ENCODE peak calls at places on chromosomes 4 and X, in four cellular contexts. One of them, this sample, is unnamed. For H3K4me1, the result is how much of the 10 kb centered on the place peaks cover.

GRCh38 chr4:89110541-89110985 is 770 bp upstream of the TIGD2 start:
- DNase-seq in left lung: no peak
- DNase-seq in H1: no peak
- DNase-seq in mammary epithelial cell: no peak
- DNase-seq in this sample: no peak

GRCh38 chrX:103404225-103405008 is 28.1 kb downstream of the BEX3 start:
- DNase-seq in mammary epithelial cell: peak
- DNase-seq in H1: peak
- DNase-seq in left lung: peak
- DNase-seq in this sample: peak

GRCh38 chr4:169115897-169116254 is 105.8 kb upstream of the CBR4 start:
- DNase-seq in left lung: peak
- DNase-seq in H1: no peak
- DNase-seq in mammary epithelial cell: peak
- DNase-seq in this sample: no peak

GRCh38 chr4:169231647-169232262 is 39.0 kb downstream of the SH3RF1 start:
- DNase-seq in H1: no peak
- DNase-seq in mammary epithelial cell: peak
- DNase-seq in left lung: no peak
- DNase-seq in this sample: no peak

GRCh38 chr4:111814961-111815360 is 330.3 kb upstream of the FAM241A start:
- DNase-seq in left lung: no peak
- DNase-seq in H1: no peak
- DNase-seq in mammary epithelial cell: no peak
- DNase-seq in this sample: no peak

GRCh38 chr4:7391637-7392437 is 42.9 kb downstream of the PSAPL1 start:
- DNase-seq in left lung: peak
- DNase-seq in mammary epithelial cell: no peak
- DNase-seq in H1: no peak
- DNase-seq in this sample: no peak

GRCh38 chr4:68337522-68337921 is 12.4 kb downstream of the YTHDC1 start:
- DNase-seq in mammary epithelial cell: no peak
- DNase-seq in left lung: no peak
- DNase-seq in H1: no peak
- DNase-seq in this sample: no peak

GRCh38 chrX:25144043-25144940 is 128.5 kb upstream of the ARX start:
- DNase-seq in H1: no peak
- DNase-seq in left lung: peak
- DNase-seq in mammary epithelial cell: peak
- DNase-seq in this sample: peak

GRCh38 chr4:143549924-143550323 is 36.4 kb downstream of the SMARCA5 start:
- DNase-seq in mammary epithelial cell: no peak
- DNase-seq in left lung: no peak
- DNase-seq in H1: no peak
- DNase-seq in this sample: no peak

GRCh38 chr4:81963005-81963404 is 410.8 kb downstream of the HNRNPD start:
- DNase-seq in mammary epithelial cell: no peak
- DNase-seq in left lung: no peak
- DNase-seq in H1: no peak
- DNase-seq in this sample: no peak

GRCh38 chr4:33162122-33162521 is 2442.0 kb downstream of the PCDH7 start:
- DNase-seq in mammary epithelial cell: no peak
- DNase-seq in left lung: no peak
- DNase-seq in H1: no peak
- DNase-seq in this sample: no peak

GRCh38 chr4:26178874-26179273 is 141.9 kb upstream of the RBPJ start:
- DNase-seq in H1: no peak
- DNase-seq in mammary epithelial cell: no peak
- DNase-seq in left lung: no peak
- DNase-seq in this sample: peak

GRCh38 chrX:127324128-127324527 is 504.6 kb downstream of the PRR32 start:
- DNase-seq in H1: no peak
- DNase-seq in left lung: no peak
- DNase-seq in mammary epithelial cell: no peak
- DNase-seq in this sample: no peak

DNA sequence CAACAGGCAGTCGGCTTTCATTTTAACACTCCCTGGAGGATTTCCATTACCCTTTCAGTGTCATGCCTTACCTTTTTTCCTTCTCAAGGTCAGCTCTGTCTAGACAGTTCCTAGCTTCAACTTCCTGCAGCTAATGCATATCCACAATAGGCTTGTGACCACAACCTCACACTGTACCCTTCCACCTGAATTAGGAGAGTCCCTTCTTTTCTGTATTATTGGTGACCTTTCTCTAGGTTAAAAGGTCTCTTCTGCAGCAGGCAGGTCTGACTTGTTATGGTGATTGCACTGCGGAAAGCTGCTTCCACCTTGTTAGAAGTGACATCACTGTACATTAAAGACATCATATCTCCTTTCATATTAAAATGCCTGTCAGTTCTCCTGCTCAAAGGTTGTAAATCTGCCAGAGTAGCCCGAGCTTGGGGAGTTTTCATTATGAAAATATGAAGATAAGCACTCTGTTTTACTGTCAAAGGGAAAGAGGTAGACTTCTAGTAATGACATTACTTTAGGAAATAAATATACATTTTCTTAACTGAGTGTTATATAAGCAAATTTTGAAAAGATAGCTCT is 21.5 kb upstream of the LSM6 start:
- DNase-seq in mammary epithelial cell: no peak
- DNase-seq in H1: no peak
- DNase-seq in left lung: no peak
- DNase-seq in this sample: no peak
- TF ChIP-seq CTCF in mammary epithelial cell: no peak
- TF ChIP-seq CTCF in H1: no peak
- TF ChIP-seq CTCF in left lung: no peak
- TF ChIP-seq CTCF in this sample: no peak

DNA sequence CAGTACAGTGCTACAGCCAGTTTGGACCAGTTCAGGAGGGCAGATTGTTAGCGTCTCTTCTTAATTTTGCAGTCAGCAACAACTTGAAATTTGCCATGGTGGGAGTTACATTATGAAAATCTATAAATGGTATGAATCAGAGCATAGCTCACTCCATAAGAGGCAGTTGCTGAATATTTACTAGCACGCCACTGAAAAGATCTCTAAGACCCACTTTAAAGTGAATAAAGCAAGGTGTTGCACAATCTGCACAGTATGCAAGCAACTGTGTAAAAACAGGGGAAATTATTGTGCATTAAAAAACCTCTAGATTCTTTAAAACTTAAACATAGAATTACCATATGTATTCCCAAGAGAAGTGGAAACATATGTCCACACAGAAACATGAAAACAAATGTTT is 20.2 kb upstream of the SOD3 start:
- DNase-seq in H1: no peak
- DNase-seq in mammary epithelial cell: no peak
- DNase-seq in left lung: no peak
- DNase-seq in this sample: no peak
- H3K4me3 ChIP-seq in H1: no peak
- H3K4me3 ChIP-seq in mammary epithelial cell: no peak
- H3K4me3 ChIP-seq in left lung: no peak
- H3K4me3 ChIP-seq in this sample: no peak

DNA sequence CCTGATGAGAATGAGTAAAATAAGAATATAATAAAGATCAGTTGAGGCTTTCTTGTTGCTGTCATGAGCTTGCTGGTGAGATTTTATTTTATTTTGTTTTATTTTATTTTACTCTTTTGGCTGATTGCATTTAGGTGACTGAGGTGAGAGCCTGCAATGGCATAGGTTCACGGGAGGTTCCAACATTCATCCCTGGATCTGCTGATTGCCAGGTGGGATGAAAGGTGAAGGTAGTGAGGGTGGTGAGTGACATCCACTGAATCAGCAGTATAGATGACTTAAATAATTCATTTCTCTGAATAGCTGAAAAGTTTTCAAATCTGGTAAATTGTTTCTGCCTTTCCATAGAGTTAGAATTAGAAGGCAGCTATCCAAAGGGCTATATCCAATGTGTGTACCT is 95.4 kb upstream of the SLC4A4 start:
- DNase-seq in mammary epithelial cell: no peak
- DNase-seq in H1: no peak
- DNase-seq in left lung: no peak
- DNase-seq in this sample: no peak
- H3K4me1 ChIP-seq in mammary epithelial cell: under half
- H3K4me1 ChIP-seq in H1: under half
- H3K4me1 ChIP-seq in left lung: under half
- H3K4me1 ChIP-seq in this sample: under half

GRCh38 chrX:30593435-30594200 is 16.1 kb upstream of the TASL start:
- DNase-seq in mammary epithelial cell: no peak
- DNase-seq in H1: no peak
- DNase-seq in left lung: no peak
- DNase-seq in this sample: no peak
- TF ChIP-seq CTCF in mammary epithelial cell: no peak
- TF ChIP-seq CTCF in H1: no peak
- TF ChIP-seq CTCF in left lung: no peak
- TF ChIP-seq CTCF in this sample: no peak

GRCh38 chr4:150045410-150045809 is 32.8 kb upstream of the DCLK2 start:
- DNase-seq in mammary epithelial cell: no peak
- DNase-seq in H1: no peak
- DNase-seq in left lung: no peak
- DNase-seq in this sample: no peak
- H3K4me3 ChIP-seq in mammary epithelial cell: no peak
- H3K4me3 ChIP-seq in H1: no peak
- H3K4me3 ChIP-seq in left lung: no peak
- H3K4me3 ChIP-seq in this sample: no peak

DNA sequence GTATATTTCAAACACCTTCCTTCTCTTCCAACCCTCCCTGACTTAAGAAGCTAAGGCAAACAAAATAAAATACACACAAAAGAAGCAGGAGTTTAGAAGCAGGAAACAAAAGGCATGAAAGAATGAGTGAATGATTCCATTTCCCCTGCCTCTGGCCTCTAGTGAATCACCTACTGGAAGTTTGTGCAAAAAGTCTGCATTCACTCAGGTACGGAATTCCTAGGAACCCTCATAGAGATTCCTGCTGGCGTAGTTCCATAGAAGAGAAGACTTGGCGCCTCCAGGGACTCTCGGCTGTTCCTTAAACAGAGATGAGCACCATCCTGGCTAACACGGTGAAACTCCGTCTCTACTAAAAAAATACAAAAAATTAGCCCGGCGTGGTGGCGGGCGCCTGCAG is 125.9 kb upstream of the TBL1X start:
- DNase-seq in left lung: no peak
- DNase-seq in H1: no peak
- DNase-seq in mammary epithelial cell: no peak
- DNase-seq in this sample: no peak
- H3K4me1 ChIP-seq in left lung: under half
- H3K4me1 ChIP-seq in H1: under half
- H3K4me1 ChIP-seq in mammary epithelial cell: under half
- H3K4me1 ChIP-seq in this sample: under half

DNA sequence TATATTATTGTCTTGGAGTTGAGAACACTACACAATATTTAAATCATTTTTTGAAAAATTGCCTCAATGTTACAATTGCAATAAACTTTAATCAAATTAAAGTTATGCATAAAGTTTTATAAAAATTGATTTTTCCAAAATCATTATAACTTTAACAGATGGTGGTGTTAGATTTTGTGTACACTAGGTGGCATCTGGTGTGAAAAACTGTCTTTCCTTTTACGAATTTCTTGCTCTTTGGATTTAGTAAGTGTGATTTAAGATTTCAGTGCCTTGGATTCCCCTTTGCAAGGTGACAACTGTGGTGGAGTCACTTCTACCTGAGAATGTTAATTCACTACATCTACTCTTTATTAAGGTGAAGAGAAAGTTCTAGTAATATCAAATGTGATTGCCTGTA is 91.6 kb downstream of the AREG start:
- DNase-seq in H1: no peak
- DNase-seq in mammary epithelial cell: no peak
- DNase-seq in left lung: no peak
- DNase-seq in this sample: no peak
- TF ChIP-seq CTCF in H1: no peak
- TF ChIP-seq CTCF in mammary epithelial cell: peak
- TF ChIP-seq CTCF in left lung: peak
- TF ChIP-seq CTCF in this sample: no peak

GRCh38 chrX:68433155-68433980 is at the start of gene OPHN1:
- DNase-seq in left lung: peak
- DNase-seq in mammary epithelial cell: peak
- DNase-seq in H1: peak
- DNase-seq in this sample: peak
- H3K4me3 ChIP-seq in left lung: peak
- H3K4me3 ChIP-seq in mammary epithelial cell: peak
- H3K4me3 ChIP-seq in H1: peak
- H3K4me3 ChIP-seq in this sample: peak

GRCh38 chr4:140123666-140124377 is 30.2 kb downstream of the MAML3 start:
- DNase-seq in left lung: no peak
- DNase-seq in mammary epithelial cell: no peak
- DNase-seq in H1: no peak
- DNase-seq in this sample: no peak
- H3K4me1 ChIP-seq in left lung: under half
- H3K4me1 ChIP-seq in mammary epithelial cell: under half
- H3K4me1 ChIP-seq in H1: under half
- H3K4me1 ChIP-seq in this sample: under half

GRCh38 chr4:134465417-134465816 is 263.8 kb upstream of the PABPC4L start:
- DNase-seq in mammary epithelial cell: no peak
- DNase-seq in H1: no peak
- DNase-seq in left lung: no peak
- DNase-seq in this sample: no peak
- TF ChIP-seq CTCF in mammary epithelial cell: no peak
- TF ChIP-seq CTCF in H1: no peak
- TF ChIP-seq CTCF in left lung: no peak
- TF ChIP-seq CTCF in this sample: no peak

This sample was measured in tibial artery.